ENCODE peak calls at places on chromosome 11, in six cellular contexts. One of them, this sample, is unnamed.

GRCh38 chr11:22730319-22730718 is 63.9 kb downstream of the GAS2 start:
- DNase-seq in CD8-positive, alpha-beta memory T cell: peak
- DNase-seq in pancreas: no peak
- DNase-seq in HL-60: no peak
- DNase-seq in AG04450: no peak
- DNase-seq in CD8-positive, alpha-beta T cell: no peak
- DNase-seq in this sample: no peak

GRCh38 chr11:14544611-14545010 is 24.4 kb upstream of the PSMA1 start:
- DNase-seq in CD8-positive, alpha-beta T cell: no peak
- DNase-seq in AG04450: no peak
- DNase-seq in HL-60: peak
- DNase-seq in pancreas: no peak
- DNase-seq in CD8-positive, alpha-beta memory T cell: no peak
- DNase-seq in this sample: no peak

GRCh38 chr11:18408558-18409242 is 3.4 kb upstream of the LDHC start:
- DNase-seq in HL-60: no peak
- DNase-seq in pancreas: no peak
- DNase-seq in AG04450: no peak
- DNase-seq in CD8-positive, alpha-beta T cell: no peak
- DNase-seq in CD8-positive, alpha-beta memory T cell: no peak
- DNase-seq in this sample: no peak

GRCh38 chr11:66363805-66364535 is 7.6 kb downstream of the SLC29A2 start:
- DNase-seq in AG04450: no peak
- DNase-seq in CD8-positive, alpha-beta memory T cell: peak
- DNase-seq in pancreas: peak
- DNase-seq in CD8-positive, alpha-beta T cell: peak
- DNase-seq in HL-60: no peak
- DNase-seq in this sample: no peak

GRCh38 chr11:113723706-113724246 is 17.7 kb upstream of the TMPRSS5 start:
- DNase-seq in HL-60: no peak
- DNase-seq in CD8-positive, alpha-beta T cell: no peak
- DNase-seq in pancreas: no peak
- DNase-seq in CD8-positive, alpha-beta memory T cell: no peak
- DNase-seq in AG04450: no peak
- DNase-seq in this sample: no peak

GRCh38 chr11:45901646-45902045 is 5.4 kb downstream of the FREY1 start:
- DNase-seq in HL-60: no peak
- DNase-seq in CD8-positive, alpha-beta memory T cell: no peak
- DNase-seq in AG04450: no peak
- DNase-seq in pancreas: peak
- DNase-seq in CD8-positive, alpha-beta T cell: no peak
- DNase-seq in this sample: peak

GRCh38 chr11:85299247-85299646 is 327.9 kb downstream of the DLG2 start:
- DNase-seq in pancreas: no peak
- DNase-seq in HL-60: no peak
- DNase-seq in AG04450: no peak
- DNase-seq in CD8-positive, alpha-beta memory T cell: no peak
- DNase-seq in CD8-positive, alpha-beta T cell: no peak
- DNase-seq in this sample: no peak

GRCh38 chr11:130710022-130710421 is 206.3 kb downstream of the SNX19 start:
- DNase-seq in pancreas: no peak
- DNase-seq in CD8-positive, alpha-beta T cell: no peak
- DNase-seq in CD8-positive, alpha-beta memory T cell: no peak
- DNase-seq in HL-60: no peak
- DNase-seq in AG04450: no peak
- DNase-seq in this sample: no peak

GRCh38 chr11:62446091-62446490 is 27.3 kb downstream of the SCGB1A1 start:
- DNase-seq in pancreas: no peak
- DNase-seq in HL-60: no peak
- DNase-seq in CD8-positive, alpha-beta T cell: no peak
- DNase-seq in CD8-positive, alpha-beta memory T cell: no peak
- DNase-seq in AG04450: no peak
- DNase-seq in this sample: no peak

GRCh38 chr11:108788565-108789199 is 123.8 kb downstream of the DDX10 start:
- DNase-seq in HL-60: no peak
- DNase-seq in pancreas: no peak
- DNase-seq in AG04450: no peak
- DNase-seq in CD8-positive, alpha-beta memory T cell: no peak
- DNase-seq in CD8-positive, alpha-beta T cell: no peak
- DNase-seq in this sample: no peak

GRCh38 chr11:117720061-117720511 is 76.9 kb downstream of the DSCAML1 start:
- DNase-seq in AG04450: no peak
- DNase-seq in pancreas: no peak
- DNase-seq in CD8-positive, alpha-beta T cell: no peak
- DNase-seq in CD8-positive, alpha-beta memory T cell: no peak
- DNase-seq in HL-60: no peak
- DNase-seq in this sample: no peak

GRCh38 chr11:117715801-117716200 is 81.2 kb downstream of the DSCAML1 start:
- DNase-seq in pancreas: no peak
- DNase-seq in HL-60: no peak
- DNase-seq in CD8-positive, alpha-beta memory T cell: no peak
- DNase-seq in CD8-positive, alpha-beta T cell: no peak
- DNase-seq in AG04450: no peak
- DNase-seq in this sample: no peak

GRCh38 chr11:117716652-117717440 is 80.2 kb downstream of the DSCAML1 start:
- DNase-seq in AG04450: no peak
- DNase-seq in CD8-positive, alpha-beta memory T cell: no peak
- DNase-seq in pancreas: no peak
- DNase-seq in HL-60: no peak
- DNase-seq in CD8-positive, alpha-beta T cell: no peak
- DNase-seq in this sample: no peak

GRCh38 chr11:117719480-117719879 is 77.5 kb downstream of the DSCAML1 start:
- DNase-seq in HL-60: no peak
- DNase-seq in pancreas: no peak
- DNase-seq in CD8-positive, alpha-beta T cell: no peak
- DNase-seq in AG04450: no peak
- DNase-seq in CD8-positive, alpha-beta memory T cell: no peak
- DNase-seq in this sample: no peak

DNA sequence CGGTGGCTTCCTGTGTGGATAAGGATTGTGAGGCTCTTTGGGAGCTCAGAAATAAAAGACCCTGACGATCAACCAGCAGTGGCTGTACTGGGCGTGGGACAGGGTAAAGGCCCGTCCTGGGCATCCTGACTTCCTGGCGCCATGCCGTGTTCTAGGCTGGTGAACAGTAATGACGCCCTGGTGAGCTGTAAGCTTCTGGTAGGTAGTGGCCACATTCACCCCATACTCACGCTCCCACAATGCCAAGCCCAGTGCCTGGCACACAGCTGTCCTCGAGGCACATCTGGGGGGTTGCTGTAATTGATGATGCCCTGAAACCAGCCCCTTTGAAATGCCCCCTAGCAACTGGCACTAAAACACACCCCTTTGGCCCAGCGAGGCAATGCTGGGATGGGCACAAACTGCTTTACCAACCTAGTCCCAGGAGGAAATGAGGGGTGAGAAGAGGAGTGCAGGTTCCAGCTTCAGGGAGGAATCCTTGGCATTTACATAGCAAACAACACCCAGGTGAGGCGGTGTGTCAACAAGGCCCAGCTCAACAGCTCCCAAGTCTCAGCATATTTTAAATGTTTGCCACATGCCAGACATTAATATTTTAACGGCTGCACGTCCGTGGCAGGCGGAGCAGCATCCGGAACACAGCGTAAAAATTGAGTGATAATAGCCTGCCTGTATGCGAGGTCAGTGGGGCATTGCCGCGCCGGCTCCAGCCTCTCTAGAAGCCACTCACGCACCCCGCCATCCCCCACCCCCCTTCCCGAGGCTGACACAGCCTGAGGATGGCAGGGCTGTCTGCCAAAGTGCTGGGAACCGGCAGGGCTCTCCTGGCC is 79.3 kb downstream of the DSCAML1 start:
- DNase-seq in CD8-positive, alpha-beta memory T cell: no peak
- DNase-seq in AG04450: no peak
- DNase-seq in CD8-positive, alpha-beta T cell: no peak
- DNase-seq in pancreas: no peak
- DNase-seq in HL-60: no peak
- DNase-seq in this sample: peak
- H3K27ac ChIP-seq in CD8-positive, alpha-beta memory T cell: no peak
- H3K27ac ChIP-seq in AG04450: no peak
- H3K27ac ChIP-seq in CD8-positive, alpha-beta T cell: no peak
- H3K27ac ChIP-seq in pancreas: peak
- H3K27ac ChIP-seq in HL-60: no peak
- H3K27ac ChIP-seq in this sample: peak

GRCh38 chr11:75606099-75606498 is 44.0 kb downstream of the SERPINH1 start:
- DNase-seq in CD8-positive, alpha-beta T cell: no peak
- DNase-seq in pancreas: no peak
- DNase-seq in CD8-positive, alpha-beta memory T cell: no peak
- DNase-seq in AG04450: no peak
- DNase-seq in HL-60: no peak
- DNase-seq in this sample: no peak

GRCh38 chr11:75600356-75600755 is 38.3 kb downstream of the SERPINH1 start:
- DNase-seq in CD8-positive, alpha-beta memory T cell: no peak
- DNase-seq in HL-60: no peak
- DNase-seq in CD8-positive, alpha-beta T cell: no peak
- DNase-seq in pancreas: no peak
- DNase-seq in AG04450: no peak
- DNase-seq in this sample: no peak

GRCh38 chr11:75598900-75599299 is 36.8 kb downstream of the SERPINH1 start:
- DNase-seq in CD8-positive, alpha-beta memory T cell: no peak
- DNase-seq in pancreas: no peak
- DNase-seq in HL-60: no peak
- DNase-seq in CD8-positive, alpha-beta T cell: no peak
- DNase-seq in AG04450: no peak
- DNase-seq in this sample: no peak

GRCh38 chr11:75602916-75603315 is 40.9 kb downstream of the SERPINH1 start:
- DNase-seq in HL-60: no peak
- DNase-seq in CD8-positive, alpha-beta memory T cell: no peak
- DNase-seq in pancreas: no peak
- DNase-seq in CD8-positive, alpha-beta T cell: no peak
- DNase-seq in AG04450: no peak
- DNase-seq in this sample: no peak

GRCh38 chr11:75603791-75604736 is 42.0 kb downstream of the SERPINH1 start:
- DNase-seq in HL-60: no peak
- DNase-seq in CD8-positive, alpha-beta T cell: no peak
- DNase-seq in AG04450: peak
- DNase-seq in pancreas: no peak
- DNase-seq in CD8-positive, alpha-beta memory T cell: no peak
- DNase-seq in this sample: no peak
- H3K27ac ChIP-seq in HL-60: no peak
- H3K27ac ChIP-seq in CD8-positive, alpha-beta T cell: no peak
- H3K27ac ChIP-seq in AG04450: peak
- H3K27ac ChIP-seq in pancreas: no peak
- H3K27ac ChIP-seq in CD8-positive, alpha-beta memory T cell: no peak
- H3K27ac ChIP-seq in this sample: no peak

DNA sequence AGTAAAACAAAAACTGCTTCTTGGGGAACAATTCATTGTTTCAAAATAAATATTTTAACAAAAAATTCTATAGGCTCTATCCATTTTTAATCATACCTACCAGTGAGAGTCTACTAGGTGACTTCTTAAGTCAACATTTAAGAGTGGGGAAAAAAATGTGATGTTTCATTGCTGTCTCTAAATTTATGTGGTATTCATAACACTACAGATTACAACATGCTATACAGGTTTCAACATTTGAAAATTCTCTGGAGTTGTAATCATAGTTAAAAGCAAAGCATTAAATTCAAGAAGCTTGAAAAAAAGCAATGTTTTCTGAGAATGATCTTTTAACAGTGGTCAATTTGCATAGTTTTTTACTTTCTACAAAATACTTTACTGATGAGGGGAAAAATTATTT is 18.3 kb downstream of the SBF2 start:
- DNase-seq in HL-60: no peak
- DNase-seq in pancreas: no peak
- DNase-seq in CD8-positive, alpha-beta T cell: no peak
- DNase-seq in AG04450: no peak
- DNase-seq in CD8-positive, alpha-beta memory T cell: no peak
- DNase-seq in this sample: no peak
- H3K27ac ChIP-seq in HL-60: no peak
- H3K27ac ChIP-seq in pancreas: no peak
- H3K27ac ChIP-seq in CD8-positive, alpha-beta T cell: no peak
- H3K27ac ChIP-seq in AG04450: no peak
- H3K27ac ChIP-seq in CD8-positive, alpha-beta memory T cell: no peak
- H3K27ac ChIP-seq in this sample: no peak

GRCh38 chr11:117884994-117885393 is 8.5 kb upstream of the FXYD6 start:
- DNase-seq in HL-60: no peak
- DNase-seq in AG04450: peak
- DNase-seq in CD8-positive, alpha-beta memory T cell: no peak
- DNase-seq in CD8-positive, alpha-beta T cell: no peak
- DNase-seq in pancreas: no peak
- DNase-seq in this sample: no peak
- H3K27ac ChIP-seq in HL-60: no peak
- H3K27ac ChIP-seq in AG04450: peak
- H3K27ac ChIP-seq in CD8-positive, alpha-beta memory T cell: no peak
- H3K27ac ChIP-seq in CD8-positive, alpha-beta T cell: no peak
- H3K27ac ChIP-seq in pancreas: peak
- H3K27ac ChIP-seq in this sample: no peak

GRCh38 chr11:105003151-105003550 is 19.8 kb downstream of the CASP5 start:
- DNase-seq in AG04450: no peak
- DNase-seq in CD8-positive, alpha-beta memory T cell: no peak
- DNase-seq in pancreas: no peak
- DNase-seq in CD8-positive, alpha-beta T cell: no peak
- DNase-seq in HL-60: no peak
- DNase-seq in this sample: no peak
- H3K27ac ChIP-seq in AG04450: no peak
- H3K27ac ChIP-seq in CD8-positive, alpha-beta memory T cell: no peak
- H3K27ac ChIP-seq in pancreas: no peak
- H3K27ac ChIP-seq in CD8-positive, alpha-beta T cell: no peak
- H3K27ac ChIP-seq in HL-60: no peak
- H3K27ac ChIP-seq in this sample: no peak

GRCh38 chr11:1854132-1854948 is 1.5 kb downstream of the LSP1 start:
- DNase-seq in HL-60: no peak
- DNase-seq in CD8-positive, alpha-beta T cell: no peak
- DNase-seq in pancreas: peak
- DNase-seq in CD8-positive, alpha-beta memory T cell: no peak
- DNase-seq in AG04450: no peak
- DNase-seq in this sample: no peak
- H3K27ac ChIP-seq in HL-60: peak
- H3K27ac ChIP-seq in CD8-positive, alpha-beta T cell: peak
- H3K27ac ChIP-seq in pancreas: no peak
- H3K27ac ChIP-seq in CD8-positive, alpha-beta memory T cell: peak
- H3K27ac ChIP-seq in AG04450: no peak
- H3K27ac ChIP-seq in this sample: no peak

GRCh38 chr11:12416552-12416951 is 39.2 kb downstream of the PARVA start:
- DNase-seq in CD8-positive, alpha-beta memory T cell: no peak
- DNase-seq in AG04450: no peak
- DNase-seq in CD8-positive, alpha-beta T cell: no peak
- DNase-seq in HL-60: no peak
- DNase-seq in pancreas: no peak
- DNase-seq in this sample: no peak
- H3K27ac ChIP-seq in CD8-positive, alpha-beta memory T cell: no peak
- H3K27ac ChIP-seq in AG04450: no peak
- H3K27ac ChIP-seq in CD8-positive, alpha-beta T cell: no peak
- H3K27ac ChIP-seq in HL-60: no peak
- H3K27ac ChIP-seq in pancreas: no peak
- H3K27ac ChIP-seq in this sample: no peak

GRCh38 chr11:117907276-117908110 is 21.7 kb downstream of the TMPRSS13 start:
- DNase-seq in AG04450: peak
- DNase-seq in HL-60: peak
- DNase-seq in CD8-positive, alpha-beta T cell: peak
- DNase-seq in pancreas: no peak
- DNase-seq in CD8-positive, alpha-beta memory T cell: peak
- DNase-seq in this sample: no peak
- H3K27ac ChIP-seq in AG04450: no peak
- H3K27ac ChIP-seq in HL-60: no peak
- H3K27ac ChIP-seq in CD8-positive, alpha-beta T cell: no peak
- H3K27ac ChIP-seq in pancreas: no peak
- H3K27ac ChIP-seq in CD8-positive, alpha-beta memory T cell: peak
- H3K27ac ChIP-seq in this sample: no peak